ENCODE peak calls at places on chromosomes 4 and X, in six cellular contexts. K is CD4-positive, CD25-positive, alpha-beta regulatory T cell; H is naive thymus-derived CD4-positive, alpha-beta T cell; S is ovary; Q is IMR-90; O is brain microvascular endothelial cell. F is an unnamed sample. For H3K36me3, the result is how much of the 10 kb centered on the place peaks cover.

GRCh38 chr4:89829470-89830138 is 7.4 kb downstream of the SNCA start:
- DNase-seq in K (peak), H (peak), S (no peak), Q (no peak), O (no peak), F (no peak)

GRCh38 chr4:54146139-54146538 is 46.2 kb downstream of the GSX2 start:
- DNase-seq in K (no peak), H (no peak), S (no peak), Q (no peak), O (no peak), F (no peak)

GRCh38 chr4:82528868-82529267 is 32.9 kb downstream of the TMEM150C start:
- DNase-seq in K (no peak), H (no peak), S (no peak), Q (no peak), O (no peak), F (no peak)

GRCh38 chrX:69795702-69796101 is 179.8 kb downstream of the EDA start:
- DNase-seq in K (no peak), H (no peak), S (no peak), Q (no peak), O (no peak), F (no peak)

GRCh38 chr4:6942238-6942800 is 32.7 kb downstream of the TBC1D14 start:
- DNase-seq in K (peak), H (peak), S (peak), Q (peak), O (peak), F (no peak)

GRCh38 chrX:132631579-132632232 is 142.9 kb upstream of the MBNL3 start:
- DNase-seq in K (peak), H (peak), S (no peak), Q (peak), O (peak), F (no peak)

GRCh38 chr4:92253550-92253949 is 50.2 kb upstream of the GRID2 start:
- DNase-seq in K (no peak), H (no peak), S (no peak), Q (no peak), O (no peak), F (no peak)

GRCh38 chrX:283115-283845 is 2.1 kb downstream of the PLCXD1 start:
- DNase-seq in K (peak), H (peak), S (peak), Q (peak), O (peak), F (peak)

GRCh38 chr4:176587920-176588319 is 204.8 kb downstream of the VEGFC start:
- DNase-seq in K (no peak), H (no peak), S (peak), Q (peak), O (peak), F (no peak)

GRCh38 chrX:7926501-7926900 is 712 bp downstream of the PNPLA4 start:
- DNase-seq in K (no peak), H (no peak), S (no peak), Q (peak), O (no peak), F (no peak)

GRCh38 chr4:112348488-112349158 is 51.5 kb downstream of the ALPK1 start:
- DNase-seq in K (no peak), H (no peak), S (no peak), Q (peak), O (peak), F (peak)

GRCh38 chrX:83508006-83508405 is at the start of gene POU3F4:
- DNase-seq in K (no peak), H (no peak), S (no peak), Q (no peak), O (no peak), F (no peak)

GRCh38 chrX:68693481-68694410 is 46.3 kb downstream of the STARD8 start:
- DNase-seq in K (no peak), H (no peak), S (peak), Q (peak), O (no peak), F (no peak)

GRCh38 chrX:122046815-122047214 is 999.4 kb downstream of the GLUD2 start:
- DNase-seq in K (no peak), H (no peak), S (no peak), Q (no peak), O (peak), F (no peak)

GRCh38 chr4:117626664-117627063 is 407.6 kb upstream of the NDST3 start:
- DNase-seq in K (no peak), H (no peak), S (no peak), Q (no peak), O (no peak), F (no peak)

GRCh38 chrX:54413753-54414152 is 26.5 kb upstream of the TSR2 start:
- DNase-seq in K (no peak), H (no peak), S (no peak), Q (no peak), O (no peak), F (no peak)

GRCh38 chrX:154043003-154043402 is 23.3 kb upstream of the IRAK1 start:
- DNase-seq in K (no peak), H (no peak), S (peak), Q (peak), O (peak), F (no peak)

GRCh38 chr4:57410331-57411052 is 300.3 kb upstream of the IGFBP7 start:
- DNase-seq in K (no peak), H (no peak), S (no peak), Q (no peak), O (no peak), F (no peak)

GRCh38 chrX:154348646-154349358 is 25.6 kb downstream of the FLNA start:
- DNase-seq in K (no peak), H (no peak), S (peak), Q (no peak), O (no peak), F (no peak)

DNA sequence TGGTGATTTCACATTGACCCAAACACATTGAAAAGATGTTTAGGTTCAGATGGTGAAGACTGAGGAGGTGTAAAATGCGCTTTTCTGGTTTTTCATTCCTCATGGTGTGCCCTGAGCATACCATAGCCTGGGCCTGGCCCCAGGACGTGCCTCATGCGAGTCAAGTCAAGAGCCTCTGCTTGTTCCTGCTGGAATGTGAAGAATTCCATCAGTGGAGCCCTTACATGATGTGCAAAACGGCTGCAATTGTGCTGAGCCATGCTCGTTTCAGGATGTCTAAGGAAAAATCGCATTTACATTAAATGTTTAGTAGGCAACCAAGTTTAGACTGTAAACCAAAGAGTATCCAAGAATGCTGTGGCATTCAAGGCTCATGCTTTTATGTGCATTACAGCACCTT is 34.9 kb downstream of the GYG2 start:
- DNase-seq in K (no peak), H (no peak), S (no peak), Q (peak), O (no peak), F (no peak)
- H3K36me3 ChIP-seq in K (under half), H (under half), S (under half), Q (under half), O (under half), F (under half)

GRCh38 chr4:121054373-121054772 is 18.0 kb downstream of the NDNF start:
- DNase-seq in K (no peak), H (no peak), S (no peak), Q (no peak), O (no peak), F (no peak)
- H3K36me3 ChIP-seq in K (under half), H (under half), S (under half), Q (under half), O (under half), F (under half)

GRCh38 chr4:1236103-1236641 is 12.8 kb downstream of the CTBP1 start:
- DNase-seq in K (no peak), H (no peak), S (peak), Q (no peak), O (no peak), F (no peak)

GRCh38 chr4:1234296-1234695 is 14.6 kb downstream of the CTBP1 start:
- DNase-seq in K (no peak), H (no peak), S (no peak), Q (peak), O (no peak), F (no peak)

GRCh38 chr4:1235381-1236102 is 13.4 kb downstream of the CTBP1 start:
- DNase-seq in K (no peak), H (no peak), S (peak), Q (no peak), O (no peak), F (no peak)

GRCh38 chr4:1233641-1234277 is 15.2 kb downstream of the CTBP1 start:
- DNase-seq in K (no peak), H (no peak), S (peak), Q (peak), O (no peak), F (no peak)

GRCh38 chr4:1234811-1235292 is 14.1 kb downstream of the CTBP1 start:
- DNase-seq in K (no peak), H (no peak), S (peak), Q (no peak), O (no peak), F (no peak)
- H3K36me3 ChIP-seq in K (half or more), H (under half), S (under half), Q (half or more), O (half or more), F (half or more)

GRCh38 chrX:47226071-47226470 is 6.7 kb upstream of the USP11 start:
- DNase-seq in K (no peak), H (no peak), S (no peak), Q (no peak), O (no peak), F (no peak)
- H3K36me3 ChIP-seq in K (under half), H (under half), S (under half), Q (half or more), O (half or more), F (under half)

DNA sequence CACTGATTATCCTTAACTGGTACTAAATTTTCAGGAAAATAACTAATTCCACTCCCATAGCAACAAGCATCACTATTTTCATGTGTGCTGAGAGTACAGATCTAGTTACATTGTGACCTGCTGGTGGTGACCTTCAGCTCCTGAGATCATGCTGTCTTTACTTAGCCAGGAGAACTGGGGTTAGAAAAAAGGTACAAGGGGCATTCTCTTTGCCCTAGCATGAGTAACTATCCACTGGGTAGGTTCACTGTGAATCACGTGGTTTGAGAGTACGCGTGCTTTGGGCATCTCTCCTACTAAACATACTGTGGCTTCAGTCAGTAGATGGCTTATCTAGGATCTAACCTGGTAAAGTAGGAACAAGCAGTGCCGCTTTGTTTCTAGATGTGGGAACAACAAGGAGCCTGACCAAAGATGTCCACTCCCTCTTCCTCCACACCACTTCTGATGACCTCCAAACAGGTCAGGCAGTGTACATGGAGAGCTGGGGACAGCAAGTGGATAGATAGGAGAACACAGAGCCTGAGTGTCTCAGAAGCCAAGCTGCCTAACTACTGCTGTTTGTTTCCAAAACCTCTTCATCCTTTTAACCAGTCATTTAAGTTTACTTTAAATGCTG is 90.2 kb downstream of the CBR4 start:
- DNase-seq in K (no peak), H (no peak), S (no peak), Q (no peak), O (no peak), F (no peak)
- H3K36me3 ChIP-seq in K (under half), H (under half), S (under half), Q (under half), O (half or more), F (under half)

GRCh38 chr4:107655289-107655688 is 64.7 kb downstream of the PAPSS1 start:
- DNase-seq in K (no peak), H (no peak), S (no peak), Q (no peak), O (no peak), F (no peak)

GRCh38 chr4:107658400-107659326 is 61.4 kb downstream of the PAPSS1 start:
- DNase-seq in K (no peak), H (no peak), S (no peak), Q (no peak), O (no peak), F (no peak)

DNA sequence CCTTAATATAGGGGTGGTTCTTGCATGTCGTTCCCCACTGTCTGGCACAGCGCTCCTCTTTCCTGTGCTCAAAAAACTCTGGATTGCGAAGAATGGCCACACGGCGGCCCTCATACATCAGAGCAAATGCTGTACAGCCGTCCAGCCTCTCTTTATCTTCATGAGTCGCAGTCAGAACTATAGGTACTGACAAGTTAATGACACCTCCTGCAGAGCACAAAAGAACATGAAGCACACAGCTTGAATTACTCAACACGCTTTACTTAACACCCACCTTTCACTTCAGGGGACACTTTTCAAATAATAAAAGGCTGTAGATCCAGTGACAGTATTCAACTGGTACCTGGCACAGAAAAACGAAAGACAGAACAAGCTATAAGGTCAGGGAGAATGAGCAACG is 65.3 kb downstream of the PAPSS1 start:
- DNase-seq in K (no peak), H (no peak), S (no peak), Q (no peak), O (no peak), F (no peak)
- H3K36me3 ChIP-seq in K (half or more), H (under half), S (under half), Q (under half), O (under half), F (under half)

DNA sequence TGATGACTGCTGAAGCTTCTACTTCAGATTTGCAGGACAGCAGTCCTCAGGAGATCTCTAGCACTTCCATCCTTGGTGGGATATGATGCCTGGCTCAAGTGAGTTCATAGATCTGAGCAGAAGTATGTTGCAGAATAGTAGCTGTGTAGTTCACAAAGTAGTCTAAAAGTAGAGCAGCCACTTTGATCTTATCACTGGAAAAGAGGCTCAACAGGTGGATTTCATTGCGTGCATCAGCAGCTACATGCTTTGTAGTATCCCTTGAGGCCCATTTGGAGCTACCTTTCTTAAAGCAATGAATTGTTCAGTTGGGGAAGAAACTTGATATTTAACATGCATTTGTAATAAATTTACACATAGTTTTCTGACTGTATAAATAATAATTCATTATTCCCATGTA is 29.9 kb downstream of the BEX3 start:
- DNase-seq in K (no peak), H (no peak), S (no peak), Q (no peak), O (no peak), F (no peak)
- H3K36me3 ChIP-seq in K (under half), H (under half), S (under half), Q (under half), O (under half), F (under half)

DNA sequence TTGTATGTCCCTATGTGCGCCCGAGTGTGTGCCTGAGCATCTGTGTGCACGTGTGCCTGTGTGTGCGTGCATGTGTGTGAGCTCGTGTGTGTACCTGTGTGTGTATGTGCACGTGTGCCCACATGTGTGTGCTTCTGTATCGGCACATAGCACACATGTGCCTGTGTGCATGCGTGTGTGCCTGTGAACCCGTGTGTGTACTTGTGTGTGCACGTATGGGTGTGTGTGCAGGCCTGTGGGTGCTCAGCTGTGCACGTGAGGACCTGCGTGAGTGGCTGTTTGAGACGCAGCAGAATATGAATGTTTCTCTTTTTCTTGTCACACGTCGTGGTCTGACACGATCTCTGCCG is 4.3 kb downstream of the AKAP17A start:
- DNase-seq in K (no peak), H (no peak), S (no peak), Q (no peak), O (no peak), F (no peak)
- H3K36me3 ChIP-seq in K (half or more), H (under half), S (under half), Q (half or more), O (half or more), F (half or more)

F was measured in iPS DF 6.9.